ENCODE peak calls at places on chromosomes 13 and 19, in five cellular contexts. One of them, this sample, is unnamed.

GRCh38 chr19:38209152-38209551 is 14.9 kb downstream of the DPF1 start:
- DNase-seq in mucosa of gallbladder: no peak
- DNase-seq in A549: no peak
- DNase-seq in activated CD8-positive, alpha-beta memory T cell treated with anti-CD3 and anti-CD28 coated beads, Interleukin-2, amount 50 U/mL, for 48 hours: no peak
- DNase-seq in stimulated activated CD4-positive, alpha-beta T cell treated with anti-CD3 and anti-CD28 coated beads, Interleukin-12 subunit alpha, Interleukin-12 subunit beta, amount 100 ng/mL, for 48 hours: no peak
- DNase-seq in this sample: no peak

GRCh38 chr13:31588923-31589322 is 150.4 kb upstream of the RXFP2 start:
- DNase-seq in mucosa of gallbladder: peak; percentile 36
- DNase-seq in stimulated activated CD4-positive, alpha-beta T cell treated with anti-CD3 and anti-CD28 coated beads, Interleukin-12 subunit alpha, Interleukin-12 subunit beta, amount 100 ng/mL, for 48 hours: no peak
- DNase-seq in activated CD8-positive, alpha-beta memory T cell treated with anti-CD3 and anti-CD28 coated beads, Interleukin-2, amount 50 U/mL, for 48 hours: no peak
- DNase-seq in A549: no peak
- DNase-seq in this sample: no peak

GRCh38 chr13:47934371-47934770 is 66.7 kb downstream of the SUCLA2 start:
- DNase-seq in A549: no peak
- DNase-seq in stimulated activated CD4-positive, alpha-beta T cell treated with anti-CD3 and anti-CD28 coated beads, Interleukin-12 subunit alpha, Interleukin-12 subunit beta, amount 100 ng/mL, for 48 hours: no peak
- DNase-seq in mucosa of gallbladder: no peak
- DNase-seq in activated CD8-positive, alpha-beta memory T cell treated with anti-CD3 and anti-CD28 coated beads, Interleukin-2, amount 50 U/mL, for 48 hours: no peak
- DNase-seq in this sample: no peak

GRCh38 chr19:3374369-3375112 is 8.2 kb downstream of the NFIC start:
- DNase-seq in activated CD8-positive, alpha-beta memory T cell treated with anti-CD3 and anti-CD28 coated beads, Interleukin-2, amount 50 U/mL, for 48 hours: no peak
- DNase-seq in A549: no peak
- DNase-seq in mucosa of gallbladder: peak; percentile 62
- DNase-seq in stimulated activated CD4-positive, alpha-beta T cell treated with anti-CD3 and anti-CD28 coated beads, Interleukin-12 subunit alpha, Interleukin-12 subunit beta, amount 100 ng/mL, for 48 hours: no peak
- DNase-seq in this sample: no peak

GRCh38 chr13:22428188-22428828 is 752.5 kb upstream of the SGCG start:
- DNase-seq in stimulated activated CD4-positive, alpha-beta T cell treated with anti-CD3 and anti-CD28 coated beads, Interleukin-12 subunit alpha, Interleukin-12 subunit beta, amount 100 ng/mL, for 48 hours: no peak
- DNase-seq in A549: no peak
- DNase-seq in mucosa of gallbladder: peak; percentile 16
- DNase-seq in activated CD8-positive, alpha-beta memory T cell treated with anti-CD3 and anti-CD28 coated beads, Interleukin-2, amount 50 U/mL, for 48 hours: no peak
- DNase-seq in this sample: no peak

GRCh38 chr13:23392313-23392712 is 41.2 kb downstream of the SACS start:
- DNase-seq in A549: no peak
- DNase-seq in stimulated activated CD4-positive, alpha-beta T cell treated with anti-CD3 and anti-CD28 coated beads, Interleukin-12 subunit alpha, Interleukin-12 subunit beta, amount 100 ng/mL, for 48 hours: no peak
- DNase-seq in mucosa of gallbladder: no peak
- DNase-seq in activated CD8-positive, alpha-beta memory T cell treated with anti-CD3 and anti-CD28 coated beads, Interleukin-2, amount 50 U/mL, for 48 hours: no peak
- DNase-seq in this sample: no peak

GRCh38 chr19:7787141-7787540 is 24.1 kb downstream of the CLEC4M start:
- DNase-seq in activated CD8-positive, alpha-beta memory T cell treated with anti-CD3 and anti-CD28 coated beads, Interleukin-2, amount 50 U/mL, for 48 hours: no peak
- DNase-seq in mucosa of gallbladder: no peak
- DNase-seq in A549: no peak
- DNase-seq in stimulated activated CD4-positive, alpha-beta T cell treated with anti-CD3 and anti-CD28 coated beads, Interleukin-12 subunit alpha, Interleukin-12 subunit beta, amount 100 ng/mL, for 48 hours: no peak
- DNase-seq in this sample: no peak

GRCh38 chr19:46303345-46303701 is 6.5 kb downstream of the HIF3A start:
- DNase-seq in A549: no peak
- DNase-seq in mucosa of gallbladder: no peak
- DNase-seq in stimulated activated CD4-positive, alpha-beta T cell treated with anti-CD3 and anti-CD28 coated beads, Interleukin-12 subunit alpha, Interleukin-12 subunit beta, amount 100 ng/mL, for 48 hours: no peak
- DNase-seq in activated CD8-positive, alpha-beta memory T cell treated with anti-CD3 and anti-CD28 coated beads, Interleukin-2, amount 50 U/mL, for 48 hours: no peak
- DNase-seq in this sample: no peak

GRCh38 chr13:44331912-44332840 is 41.4 kb upstream of the SERP2 start:
- DNase-seq in activated CD8-positive, alpha-beta memory T cell treated with anti-CD3 and anti-CD28 coated beads, Interleukin-2, amount 50 U/mL, for 48 hours: no peak
- DNase-seq in A549: no peak
- DNase-seq in stimulated activated CD4-positive, alpha-beta T cell treated with anti-CD3 and anti-CD28 coated beads, Interleukin-12 subunit alpha, Interleukin-12 subunit beta, amount 100 ng/mL, for 48 hours: no peak
- DNase-seq in mucosa of gallbladder: peak; percentile 59
- DNase-seq in this sample: peak; percentile 55

GRCh38 chr13:28636677-28637317 is 22.1 kb upstream of the POMP start:
- DNase-seq in mucosa of gallbladder: peak; percentile 53
- DNase-seq in A549: peak; percentile 22
- DNase-seq in stimulated activated CD4-positive, alpha-beta T cell treated with anti-CD3 and anti-CD28 coated beads, Interleukin-12 subunit alpha, Interleukin-12 subunit beta, amount 100 ng/mL, for 48 hours: peak; percentile 25
- DNase-seq in activated CD8-positive, alpha-beta memory T cell treated with anti-CD3 and anti-CD28 coated beads, Interleukin-2, amount 50 U/mL, for 48 hours: peak; percentile 63
- DNase-seq in this sample: peak; percentile 48

GRCh38 chr13:114106991-114107685 is 25.3 kb downstream of the RASA3 start:
- DNase-seq in activated CD8-positive, alpha-beta memory T cell treated with anti-CD3 and anti-CD28 coated beads, Interleukin-2, amount 50 U/mL, for 48 hours: peak; percentile 51
- DNase-seq in mucosa of gallbladder: no peak
- DNase-seq in stimulated activated CD4-positive, alpha-beta T cell treated with anti-CD3 and anti-CD28 coated beads, Interleukin-12 subunit alpha, Interleukin-12 subunit beta, amount 100 ng/mL, for 48 hours: no peak
- DNase-seq in A549: no peak
- DNase-seq in this sample: no peak

GRCh38 chr13:23752111-23753001 is 136.8 kb downstream of the MIPEP start:
- DNase-seq in stimulated activated CD4-positive, alpha-beta T cell treated with anti-CD3 and anti-CD28 coated beads, Interleukin-12 subunit alpha, Interleukin-12 subunit beta, amount 100 ng/mL, for 48 hours: no peak
- DNase-seq in mucosa of gallbladder: no peak
- DNase-seq in activated CD8-positive, alpha-beta memory T cell treated with anti-CD3 and anti-CD28 coated beads, Interleukin-2, amount 50 U/mL, for 48 hours: no peak
- DNase-seq in A549: no peak
- DNase-seq in this sample: no peak